ENCODE peak calls at places on chromosome 5, in six cellular contexts. O, M, P, C, I and Y are unnamed samples.

GRCh38 chr5:168583742-168584482 is 4.7 kb upstream of the PANK3 start:
- DNase-seq in I (no peak), M (no peak), P (no peak), O (no peak), C (no peak), Y (no peak)

GRCh38 chr5:5777013-5777412 is 354.5 kb downstream of the ICE1 start:
- DNase-seq in I (no peak), P (no peak), O (no peak), C (no peak), M (no peak), Y (no peak)

GRCh38 chr5:130135506-130135905 is 231.2 kb downstream of the CHSY3 start:
- DNase-seq in I (no peak), O (no peak), M (no peak), C (no peak), P (no peak), Y (no peak)

GRCh38 chr5:31935702-31936347 is 238.3 kb downstream of the GOLPH3 start:
- DNase-seq in P (no peak), O (no peak), C (no peak), M (no peak), I (peak), Y (no peak)

GRCh38 chr5:162324356-162324755 is 256.8 kb downstream of the GABRG2 start:
- DNase-seq in P (no peak), M (no peak), C (no peak), I (no peak), O (no peak), Y (no peak)

GRCh38 chr5:87340716-87341115 is 72.0 kb downstream of the CCNH start:
- DNase-seq in C (no peak), P (no peak), O (no peak), I (no peak), M (no peak), Y (no peak)

GRCh38 chr5:109784687-109785086 is 95.0 kb downstream of the MAN2A1 start:
- DNase-seq in I (no peak), O (no peak), M (no peak), P (no peak), C (no peak), Y (no peak)

GRCh38 chr5:168085321-168086040 is 206.0 kb upstream of the WWC1 start:
- DNase-seq in C (no peak), P (no peak), M (no peak), I (no peak), O (no peak), Y (no peak)

GRCh38 chr5:95029569-95030366 is 255.1 kb downstream of the MCTP1 start:
- DNase-seq in C (no peak), P (no peak), O (no peak), I (no peak), M (no peak), Y (no peak)

GRCh38 chr5:66976108-66976507 is 220.5 kb downstream of the CD180 start:
- DNase-seq in M (no peak), C (no peak), O (no peak), P (no peak), I (no peak), Y (no peak)

GRCh38 chr5:176732306-176732705 is 78.1 kb upstream of the UNC5A start:
- DNase-seq in P (no peak), O (no peak), C (no peak), I (no peak), M (no peak), Y (no peak)

GRCh38 chr5:150214289-150214688 is 24.4 kb downstream of the SLC6A7 start:
- DNase-seq in P (no peak), M (no peak), I (no peak), O (no peak), C (no peak), Y (no peak)

GRCh38 chr5:43353668-43354067 is 40.5 kb upstream of the HMGCS1 start:
- DNase-seq in O (no peak), I (no peak), P (no peak), M (no peak), C (no peak), Y (no peak)

GRCh38 chr5:33148076-33148501 is 292.7 kb upstream of the TARS1 start:
- DNase-seq in O (no peak), P (no peak), I (no peak), M (no peak), C (no peak), Y (no peak)

GRCh38 chr5:111121926-111122325 is 29.8 kb downstream of the WDR36 start:
- DNase-seq in M (no peak), P (no peak), O (no peak), I (no peak), C (no peak), Y (no peak)

GRCh38 chr5:168179185-168179584 is 112.3 kb upstream of the WWC1 start:
- DNase-seq in O (no peak), M (no peak), I (no peak), P (no peak), C (no peak), Y (no peak)

GRCh38 chr5:176133289-176133870 is 104.8 kb upstream of the SIMC1 start:
- DNase-seq in I (no peak), O (no peak), C (no peak), P (no peak), M (no peak), Y (no peak)

GRCh38 chr5:89735108-89735507 is 674.4 kb downstream of the CETN3 start:
- DNase-seq in C (no peak), I (no peak), M (no peak), P (no peak), O (no peak), Y (no peak)

GRCh38 chr5:78731884-78732283 is 83.3 kb upstream of the LHFPL2 start:
- DNase-seq in I (no peak), P (no peak), M (no peak), O (no peak), C (no peak), Y (no peak)